ENCODE peak calls at places on chromosomes 16 and 17, in seven cellular contexts. B is upper lobe of right lung, O is HFF-Myc, X is heart right ventricle, S is AG10803, Y is uterus, A is progenitor cell of endocrine pancreas. N is an unnamed sample.

GRCh38 chr16:914453-914852 is 56.3 kb downstream of the LMF1 start:
- DNase-seq in B (no peak), O (no peak), A (no peak), S (peak; percentile 3), Y (no peak), X (no peak), N (no peak)

GRCh38 chr16:50276801-50277560 is 10.6 kb downstream of the ADCY7 start:
- DNase-seq in A (no peak), O (no peak), Y (no peak), X (no peak), B (no peak), S (no peak), N (no peak)

GRCh38 chr17:29709861-29710849 is 87.4 kb upstream of the CORO6 start:
- DNase-seq in S (peak; percentile 68), A (no peak), X (no peak), O (no peak), B (no peak), Y (no peak), N (no peak)

GRCh38 chr17:36736201-36737156 is 135.1 kb downstream of the MRM1 start:
- DNase-seq in A (no peak), B (no peak), O (no peak), Y (no peak), X (no peak), S (no peak), N (no peak)

GRCh38 chr17:45847101-45847500 is 2.4 kb downstream of the SPPL2C start:
- DNase-seq in X (no peak), A (no peak), Y (no peak), S (no peak), B (no peak), O (no peak), N (no peak)

GRCh38 chr17:7307686-7308624 is 527 bp downstream of the EIF5A start:
- DNase-seq in Y (peak; percentile 68), B (peak; percentile 87), X (peak; percentile 64), O (no peak), A (peak; percentile 35), S (peak; percentile 39), N (no peak)

GRCh38 chr17:31540602-31541307 is 149.3 kb downstream of the RAB11FIP4 start:
- DNase-seq in Y (no peak), O (no peak), S (no peak), X (no peak), B (no peak), A (no peak), N (no peak)

GRCh38 chr17:81412490-81413093 is 17.3 kb downstream of the BAHCC1 start:
- DNase-seq in X (no peak), O (no peak), Y (peak; percentile 59), B (no peak), S (no peak), A (no peak), N (peak; percentile 85)

GRCh38 chr16:61936522-61936921 is 99.7 kb downstream of the CDH8 start:
- DNase-seq in Y (no peak), O (no peak), X (no peak), B (no peak), A (no peak), S (no peak), N (no peak)

GRCh38 chr17:51508048-51508447 is 247.7 kb downstream of the UTP18 start:
- DNase-seq in A (no peak), O (no peak), Y (no peak), S (no peak), X (no peak), B (no peak), N (no peak)

GRCh38 chr16:22848451-22848850 is 34.5 kb downstream of the HS3ST2 start:
- DNase-seq in A (no peak), Y (no peak), X (no peak), B (no peak), O (no peak), S (no peak), N (no peak)

GRCh38 chr16:4053663-4054479 is 62.4 kb downstream of the ADCY9 start:
- DNase-seq in B (peak; percentile 84), O (peak; percentile 83), X (peak; percentile 52), Y (peak; percentile 64), A (no peak), S (peak; percentile 99), N (no peak)

GRCh38 chr17:732788-733720 is 658 bp downstream of the TLCD3A start:
- DNase-seq in S (peak; percentile 44), O (no peak), B (peak; percentile 77), A (no peak), X (peak; percentile 31), Y (peak; percentile 24), N (peak; percentile 61)

GRCh38 chr16:63292036-63292435 is 1255.8 kb upstream of the CDH8 start:
- DNase-seq in B (no peak), S (no peak), A (no peak), X (no peak), O (no peak), Y (no peak), N (no peak)

GRCh38 chr16:63287411-63287810 is 1251.2 kb upstream of the CDH8 start:
- DNase-seq in X (no peak), B (no peak), S (no peak), Y (no peak), O (no peak), A (no peak), N (no peak)

DNA sequence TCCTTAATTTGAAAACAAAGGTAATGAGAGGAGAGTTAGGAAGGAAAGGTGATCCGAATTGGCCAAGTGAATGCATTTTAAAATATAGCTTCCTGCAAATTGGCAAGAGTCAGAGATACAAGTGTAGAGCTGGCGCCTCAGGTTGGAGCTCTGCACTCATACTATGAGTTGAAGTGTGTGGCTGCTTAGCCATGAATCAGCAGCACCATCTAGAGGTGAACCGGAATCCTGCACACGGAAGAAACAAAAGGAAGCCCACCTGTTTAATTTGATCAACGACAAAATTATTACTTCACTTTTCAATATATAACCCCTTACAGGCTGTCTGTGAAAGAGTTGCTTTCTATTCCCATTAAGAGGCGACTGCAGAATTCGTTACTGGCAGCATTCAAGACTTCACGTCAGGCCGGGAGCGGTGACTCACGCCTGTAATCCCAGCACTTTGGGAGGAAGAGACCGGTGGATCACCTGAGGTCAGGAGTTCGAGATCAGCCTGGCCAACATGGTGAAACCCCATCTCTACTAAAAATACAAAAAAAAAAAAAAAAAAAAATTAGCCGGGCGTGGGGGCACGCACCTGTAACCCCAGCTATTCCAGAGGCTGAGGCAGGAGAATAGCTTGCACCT is 1253.7 kb upstream of the CDH8 start:
- DNase-seq in O (no peak), B (peak; percentile 31), Y (no peak), A (peak; percentile 32), S (peak; percentile 0), X (no peak), N (peak; percentile 20)
- TF ChIP-seq CTCF in O (peak; percentile 47), B (peak; percentile 61), Y (peak; percentile 34), A (peak; percentile 96), S (no peak), X (peak; percentile 73), N (peak; percentile 13)

GRCh38 chr17:79811888-79812205 is 15.0 kb upstream of the CBX8 start:
- DNase-seq in S (no peak), Y (no peak), A (no peak), B (no peak), O (no peak), X (no peak), N (no peak)

GRCh38 chr17:79812206-79812968 is 15.5 kb upstream of the CBX8 start:
- DNase-seq in X (no peak), B (no peak), O (no peak), A (no peak), Y (no peak), S (no peak), N (no peak)

GRCh38 chr17:79809530-79810137 is 12.8 kb upstream of the CBX8 start:
- DNase-seq in S (no peak), A (no peak), X (no peak), B (no peak), Y (no peak), O (no peak), N (no peak)

GRCh38 chr17:79810138-79811027 is 13.5 kb upstream of the CBX8 start:
- DNase-seq in S (peak; percentile 42), A (peak; percentile 78), O (no peak), X (peak; percentile 73), B (no peak), Y (peak; percentile 53), N (peak; percentile 94)

DNA sequence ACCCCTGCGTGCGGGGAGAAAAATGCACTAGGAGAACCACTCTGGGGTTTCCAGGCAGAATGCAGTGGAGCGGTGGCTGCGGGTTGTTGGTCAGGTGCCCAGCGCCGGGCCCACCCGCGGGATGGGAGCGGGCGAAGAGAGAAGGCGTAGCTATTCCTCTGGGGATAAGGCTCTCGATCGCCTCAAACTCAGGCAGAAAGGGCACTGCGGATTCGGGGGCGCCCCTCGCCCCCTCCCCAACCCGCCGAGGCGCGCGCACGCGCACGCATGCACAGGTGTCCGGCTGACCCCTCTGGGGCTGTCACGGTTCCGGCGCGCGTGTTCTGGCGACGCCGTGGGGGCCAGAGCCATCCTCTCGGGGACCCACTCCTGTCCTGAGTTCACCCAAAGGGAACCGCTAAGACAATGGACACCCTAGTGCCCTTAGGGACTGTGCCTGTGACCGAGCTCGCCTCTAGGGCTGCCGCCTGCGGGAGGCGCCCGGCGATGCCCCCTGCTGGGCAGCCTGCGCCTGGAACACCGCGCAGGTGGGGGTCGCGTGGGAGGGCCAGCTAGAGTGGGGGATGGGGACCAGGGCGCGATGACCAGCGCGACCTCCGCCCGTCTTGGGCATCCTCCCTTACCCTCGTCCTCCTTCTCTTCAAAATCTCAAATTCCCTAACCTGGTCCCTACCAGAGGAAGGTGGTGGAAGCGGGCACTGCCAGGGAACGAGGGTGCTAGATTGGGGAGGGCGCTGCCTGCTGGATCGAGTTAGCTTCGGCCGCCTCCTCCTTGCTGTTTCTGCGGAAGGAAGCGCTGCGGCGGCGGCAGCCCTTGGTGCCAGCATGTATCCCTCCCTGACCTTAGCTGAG is 14.4 kb upstream of the CBX8 start:
- DNase-seq in O (no peak), B (no peak), A (peak; percentile 56), Y (no peak), X (no peak), S (no peak), N (peak; percentile 81)
- TF ChIP-seq CTCF in O (peak; percentile 62), B (peak; percentile 50), A (peak; percentile 89), Y (no peak), X (peak; percentile 67), S (peak; percentile 37), N (peak; percentile 52)

GRCh38 chr17:18144261-18144660 is 35.7 kb downstream of the MYO15A start:
- DNase-seq in A (no peak), O (no peak), S (no peak), X (no peak), Y (no peak), B (no peak), N (no peak)

GRCh38 chr17:18141210-18141803 is 32.8 kb downstream of the MYO15A start:
- DNase-seq in B (no peak), Y (no peak), S (peak; percentile 52), O (peak; percentile 29), A (no peak), X (no peak), N (peak; percentile 79)

GRCh38 chr17:18142417-18142816 is 33.9 kb downstream of the MYO15A start:
- DNase-seq in Y (no peak), X (no peak), A (no peak), S (no peak), B (no peak), O (no peak), N (no peak)

GRCh38 chr17:18145811-18146210 is 37.3 kb downstream of the MYO15A start:
- DNase-seq in X (no peak), S (no peak), A (no peak), O (no peak), B (no peak), Y (no peak), N (no peak)

GRCh38 chr17:18143044-18143936 is 34.7 kb downstream of the MYO15A start:
- DNase-seq in X (no peak), O (no peak), A (no peak), B (peak; percentile 77), S (no peak), Y (no peak), N (peak; percentile 50)
- TF ChIP-seq CTCF in X (no peak), O (peak; percentile 49), A (peak; percentile 44), B (peak; percentile 38), S (peak; percentile 45), Y (no peak), N (peak; percentile 26)

GRCh38 chr17:55432358-55433028 is 10.9 kb upstream of the MMD start:
- DNase-seq in B (no peak), Y (no peak), A (no peak), X (no peak), O (no peak), S (peak; percentile 58), N (no peak)
- TF ChIP-seq CTCF in B (no peak), Y (no peak), A (no peak), X (no peak), O (no peak), S (no peak), N (no peak)